ENCODE peak calls at places on chromosomes 13 and 19, in five cellular contexts. N, S, X, L and I are unnamed samples. For H3K4me1, the result is how much of the 10 kb centered on the place peaks cover.

GRCh38 chr13:19817510-19818158 is 34.9 kb upstream of the PSPC1 start:
- DNase-seq in L (no peak), X (no peak), N (no peak), S (no peak), I (no peak)

GRCh38 chr19:47152632-47153031 is 22.0 kb downstream of the SAE1 start:
- DNase-seq in S (no peak), X (no peak), L (no peak), N (peak), I (no peak)

GRCh38 chr19:40743926-40744325 is 6.4 kb downstream of the ACTMAP start:
- DNase-seq in L (no peak), S (no peak), N (no peak), X (no peak), I (no peak)

GRCh38 chr13:29453657-29454056 is 141.8 kb downstream of the SLC7A1 start:
- DNase-seq in S (no peak), N (no peak), X (no peak), L (no peak), I (no peak)

GRCh38 chr19:15841875-15842569 is 26.6 kb upstream of the OR10H1 start:
- DNase-seq in X (no peak), L (no peak), N (no peak), S (no peak), I (no peak)

GRCh38 chr19:46371371-46371901 is 24.5 kb downstream of the PPP5C start:
- DNase-seq in S (no peak), L (no peak), N (peak), X (peak), I (no peak)

GRCh38 chr13:113119822-113120189 is 2.8 kb upstream of the F10 start:
- DNase-seq in L (no peak), S (no peak), X (peak), N (no peak), I (no peak)

GRCh38 chr19:43560687-43561086 is 14.6 kb downstream of the XRCC1 start:
- DNase-seq in X (no peak), N (no peak), L (no peak), S (no peak), I (no peak)

GRCh38 chr19:17605761-17606745 is 50.6 kb downstream of the COLGALT1 start:
- DNase-seq in L (peak), S (peak), X (peak), N (peak), I (peak)

GRCh38 chr19:58399903-58400637 is 4.6 kb downstream of the RNF225 start:
- DNase-seq in S (no peak), N (no peak), L (no peak), X (peak), I (no peak)

GRCh38 chr13:26679411-26679810 is 81.2 kb downstream of the GPR12 start:
- DNase-seq in X (no peak), N (peak), S (no peak), L (no peak), I (no peak)

GRCh38 chr13:94967183-94968039 is 255.1 kb upstream of the SOX21 start:
- DNase-seq in X (peak), S (no peak), L (no peak), N (no peak), I (no peak)

GRCh38 chr19:41870401-41870873 is 6.6 kb upstream of the CD79A start:
- DNase-seq in S (no peak), L (no peak), N (no peak), X (no peak), I (no peak)

GRCh38 chr19:48325265-48325910 is at the start of gene EMP3:
- DNase-seq in L (peak), N (peak), S (peak), X (peak), I (peak)

GRCh38 chr13:25135896-25136295 is 36.2 kb downstream of the AMER2 start:
- DNase-seq in N (no peak), S (no peak), X (no peak), L (no peak), I (no peak)

GRCh38 chr13:76992548-76993001 is 694 bp downstream of the CLN5 start:
- DNase-seq in N (peak), L (peak), X (no peak), S (no peak), I (no peak)

GRCh38 chr13:103250071-103250470 is 183.9 kb upstream of the SLC10A2 start:
- DNase-seq in S (no peak), N (no peak), X (no peak), L (no peak), I (no peak)

GRCh38 chr13:51805313-51805712 is 1.4 kb upstream of the DHRS12 start:
- DNase-seq in S (no peak), X (no peak), L (no peak), N (no peak), I (no peak)

GRCh38 chr19:54457773-54458647 is 5.6 kb downstream of the LENG9 start:
- DNase-seq in L (no peak), S (no peak), X (no peak), N (no peak), I (no peak)

GRCh38 chr19:10808937-10809655 is 26.9 kb downstream of the TMED1 start:
- DNase-seq in L (no peak), X (no peak), N (peak), S (no peak), I (no peak)

GRCh38 chr13:24112791-24113190 is 47.7 kb upstream of the SPATA13 start:
- DNase-seq in N (no peak), L (no peak), X (no peak), S (no peak), I (no peak)

GRCh38 chr13:98142427-98143156 is at the start of gene FARP1:
- DNase-seq in S (peak), L (no peak), N (peak), X (peak), I (peak)

DNA sequence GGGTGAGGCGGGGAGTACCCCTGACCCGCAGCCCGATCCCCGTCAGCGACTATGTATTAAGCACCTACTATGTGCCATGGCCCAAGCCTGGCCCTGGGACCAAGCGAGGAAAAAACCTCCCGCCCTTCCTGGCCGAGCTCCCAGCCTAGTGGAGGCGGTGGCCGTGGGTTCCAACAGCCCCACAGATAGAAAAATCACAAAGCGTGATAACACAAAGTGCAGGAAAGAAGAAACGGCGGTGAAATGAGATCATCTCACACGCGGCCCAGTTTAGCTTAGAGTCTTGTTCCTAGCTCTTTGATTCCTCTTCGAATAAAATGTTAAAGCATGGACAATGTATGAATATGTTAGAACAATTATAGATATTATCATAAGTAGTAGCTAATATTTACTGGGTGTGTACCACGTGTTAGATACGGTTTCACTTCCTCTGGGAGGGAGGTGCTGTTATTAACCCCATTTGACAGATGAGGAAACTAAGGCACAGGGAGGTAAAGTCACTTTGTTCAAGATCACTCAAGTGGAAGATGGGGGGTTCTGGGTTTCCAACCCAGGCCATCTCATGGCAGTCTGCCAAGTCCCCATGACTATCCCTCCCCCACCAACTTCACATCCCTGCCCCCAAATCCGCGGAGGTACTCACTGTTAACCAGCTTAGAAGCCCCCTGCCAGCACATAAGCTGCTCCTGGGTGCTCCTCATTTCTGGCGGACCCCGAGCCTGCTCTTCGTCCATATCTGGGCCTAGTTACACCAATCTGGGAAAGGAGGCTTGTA is 1.2 kb upstream of the FXYD7 start:
- DNase-seq in N (no peak), X (no peak), L (peak), S (no peak), I (no peak)
- H3K4me1 ChIP-seq in N (under half), X (under half), L (under half), S (under half), I (under half)

GRCh38 chr13:50715402-50716146 is 127.9 kb downstream of the DLEU7 start:
- DNase-seq in L (no peak), X (no peak), S (peak), N (no peak), I (peak)
- H3K4me3 ChIP-seq in L (no peak), X (no peak), S (peak), N (no peak), I (no peak)

GRCh38 chr13:93248627-93249047 is 22.0 kb downstream of the GPC6 start:
- DNase-seq in X (peak), L (peak), S (peak), N (no peak), I (no peak)
- H3K27ac ChIP-seq in X (no peak), L (no peak), S (peak), N (peak), I (no peak)

DNA sequence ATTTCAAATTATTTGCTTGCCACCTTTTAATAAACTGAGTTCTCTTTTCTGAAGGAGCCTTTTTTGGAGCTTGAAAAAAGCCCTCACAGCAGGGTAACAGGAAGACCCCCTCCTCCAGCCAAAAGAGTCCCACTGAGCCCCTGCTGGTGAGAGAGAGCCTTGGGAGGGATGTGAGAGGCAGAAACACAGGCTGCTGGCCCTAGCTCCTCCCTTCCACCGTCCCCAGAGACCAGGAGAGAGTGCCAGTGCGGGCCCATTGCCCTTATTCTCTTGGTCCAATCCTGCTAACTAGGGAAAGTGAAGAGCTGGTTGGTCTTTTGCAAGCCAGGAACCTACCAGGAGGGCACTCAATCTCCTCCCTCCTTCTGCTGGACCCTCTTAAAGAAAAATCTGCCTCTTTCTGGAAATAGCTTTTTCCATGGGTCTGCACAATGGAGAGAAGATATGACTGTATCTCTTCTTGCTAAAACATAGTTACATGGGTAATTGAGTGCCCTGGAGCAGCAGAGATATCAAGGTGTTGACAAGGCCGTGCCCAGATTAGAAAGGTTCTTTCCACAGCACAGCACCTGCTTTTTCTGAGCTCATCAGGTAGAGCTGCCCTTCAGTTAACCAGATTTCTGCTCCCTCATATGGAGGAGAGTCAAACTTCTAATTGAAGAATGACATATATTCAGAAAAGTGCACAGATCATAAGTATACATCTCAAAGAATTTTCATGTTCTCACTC is 113.9 kb downstream of the LRCH1 start:
- DNase-seq in L (peak), X (no peak), N (no peak), S (no peak), I (peak)
- H3K4me1 ChIP-seq in L (half or more), X (under half), N (under half), S (half or more), I (under half)

DNA sequence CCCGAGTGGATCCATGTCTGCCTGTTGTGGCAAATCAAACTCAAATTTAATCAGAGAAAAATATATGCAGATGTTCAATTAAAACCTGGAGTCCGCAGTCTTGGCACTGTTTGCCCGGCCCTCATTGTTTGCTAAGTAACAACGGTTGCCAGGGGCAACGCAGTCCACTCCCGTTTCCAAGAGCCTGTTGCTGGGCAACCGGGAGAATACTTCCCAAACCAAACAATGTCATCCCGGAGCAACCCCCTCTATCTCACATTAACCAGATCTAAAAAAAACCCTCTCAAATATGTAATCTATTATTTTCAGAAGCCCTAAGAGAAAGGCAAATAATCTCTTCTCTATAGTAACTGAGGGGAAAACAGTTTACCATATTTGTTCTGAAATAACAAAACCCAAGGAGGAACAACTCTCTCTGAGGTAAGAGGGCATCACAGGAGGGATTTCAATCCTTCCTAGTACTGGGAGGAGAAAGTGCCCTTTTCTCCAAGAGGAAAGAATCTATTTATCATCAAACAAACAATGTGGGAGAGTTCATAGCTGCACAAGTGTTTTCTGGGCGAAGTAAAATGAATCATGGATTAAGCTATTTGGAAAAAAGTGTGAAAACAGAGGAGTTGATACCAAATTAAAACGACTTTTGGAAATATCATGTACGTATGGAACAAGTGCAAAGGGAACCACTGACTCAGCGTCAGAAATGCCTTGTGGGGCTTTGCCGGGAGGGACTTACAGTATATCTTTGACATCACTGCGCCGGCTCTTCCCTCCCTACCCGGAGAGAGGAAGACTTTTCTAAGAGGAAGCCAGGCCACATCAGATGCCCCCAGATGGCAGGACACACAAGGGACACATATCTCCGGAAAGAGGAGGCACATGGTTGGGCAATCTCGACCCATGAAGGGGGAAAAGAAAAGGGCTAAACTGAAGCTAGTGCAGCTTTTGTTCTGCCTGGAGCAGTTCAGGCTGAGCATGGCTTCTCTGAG is 43.3 kb downstream of the RFX2 start:
- DNase-seq in X (peak), S (peak), L (no peak), N (peak), I (peak)
- H3K4me3 ChIP-seq in X (no peak), S (no peak), L (no peak), N (no peak), I (peak)

GRCh38 chr13:21234537-21234936 is 58.1 kb downstream of the MRPL57 start:
- DNase-seq in L (no peak), S (no peak), X (no peak), N (peak), I (no peak)

GRCh38 chr13:21231426-21231945 is 55.0 kb downstream of the MRPL57 start:
- DNase-seq in X (no peak), L (no peak), N (no peak), S (no peak), I (no peak)

GRCh38 chr13:21232599-21232998 is 56.1 kb downstream of the MRPL57 start:
- DNase-seq in X (no peak), S (no peak), N (no peak), L (no peak), I (no peak)

GRCh38 chr13:21232196-21232595 is 55.7 kb downstream of the MRPL57 start:
- DNase-seq in S (no peak), X (no peak), N (no peak), L (no peak), I (no peak)

GRCh38 chr13:21233086-21233485 is 56.6 kb downstream of the MRPL57 start:
- DNase-seq in S (no peak), X (no peak), L (no peak), N (peak), I (no peak)
- H3K27ac ChIP-seq in S (no peak), X (no peak), L (no peak), N (peak), I (no peak)

GRCh38 chr13:46612258-46612657 is 59.3 kb downstream of the LRCH1 start:
- DNase-seq in L (no peak), N (no peak), S (no peak), X (no peak), I (no peak)

GRCh38 chr13:46607768-46608553 is 55.0 kb downstream of the LRCH1 start:
- DNase-seq in L (no peak), X (no peak), S (no peak), N (no peak), I (no peak)

GRCh38 chr13:46606915-46607413 is 54.0 kb downstream of the LRCH1 start:
- DNase-seq in X (no peak), L (no peak), S (no peak), N (no peak), I (no peak)

GRCh38 chr13:46609052-46609451 is 56.1 kb downstream of the LRCH1 start:
- DNase-seq in X (no peak), L (no peak), S (no peak), N (no peak), I (no peak)

DNA sequence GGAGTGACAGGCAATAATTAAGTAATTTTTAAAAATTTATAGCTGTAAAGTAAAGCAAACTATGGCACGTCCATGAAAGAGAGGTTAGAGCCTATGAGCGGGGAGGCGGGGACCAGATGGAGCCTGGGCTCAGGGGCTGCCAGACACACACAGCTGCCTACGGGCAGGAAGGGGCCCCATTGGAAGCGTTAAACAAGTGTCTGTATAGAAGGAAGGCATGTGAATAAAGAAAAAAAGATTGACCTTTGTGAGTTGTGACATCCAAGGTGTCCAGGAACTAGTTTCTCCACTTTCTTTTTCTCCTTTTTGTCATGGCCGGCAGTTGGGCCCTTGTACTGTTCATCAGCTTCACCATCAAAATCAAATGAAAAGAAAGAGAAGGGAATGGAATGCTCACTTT is 56.8 kb downstream of the LRCH1 start:
- DNase-seq in X (no peak), L (no peak), S (no peak), N (no peak), I (no peak)
- H3K4me1 ChIP-seq in X (under half), L (half or more), S (half or more), N (under half), I (half or more)

DNA sequence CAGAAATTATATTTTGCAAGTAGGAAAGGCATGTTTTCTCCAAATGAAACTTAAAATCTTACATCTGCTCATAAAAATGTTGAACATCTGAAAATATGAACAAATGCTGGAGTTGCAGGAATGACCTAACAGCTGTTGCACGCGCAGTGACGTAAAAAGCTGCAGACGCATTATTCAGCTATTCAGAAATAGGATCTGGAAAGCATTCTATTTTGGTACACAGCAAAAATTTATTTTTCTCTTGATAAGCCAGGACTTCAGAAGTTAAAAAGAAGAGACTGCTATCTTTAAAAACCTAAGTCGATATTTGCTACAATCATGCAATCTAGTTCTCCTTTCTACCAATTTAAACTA is 36.9 kb upstream of the STARD13 start:
- DNase-seq in N (no peak), L (no peak), X (peak), S (no peak), I (peak)
- H3K4me3 ChIP-seq in N (no peak), L (no peak), X (peak), S (no peak), I (peak)